ENCODE peak calls at places on chromosomes 16 and 17, in five cellular contexts. F, G, K, N and O are unnamed samples.
A peak's percentile ranks its signal among the peaks of the same experiment; 100 is the strongest.

GRCh38 chr16:51431517-51432241 is 280.6 kb upstream of the SALL1 start:
- DNase-seq in K (no peak), G (no peak), F (no peak), N (no peak), O (no peak)

GRCh38 chr16:57027067-57027466 is 37.7 kb downstream of the NLRC5 start:
- DNase-seq in N (no peak), F (no peak), G (no peak), K (no peak), O (no peak)

GRCh38 chr17:66850692-66851091 is 15.8 kb downstream of the CACNG5 start:
- DNase-seq in F (no peak), G (no peak), K (no peak), N (no peak), O (no peak)

GRCh38 chr17:3770471-3770870 is 30.5 kb downstream of the ITGAE start:
- DNase-seq in N (no peak), F (no peak), G (no peak), K (no peak), O (peak; percentile 96)

GRCh38 chr16:73483076-73483791 is 435.3 kb upstream of the ZFHX3 start:
- DNase-seq in F (no peak), G (no peak), N (no peak), K (no peak), O (no peak)

GRCh38 chr17:77786740-77787505 is 171.6 kb upstream of the TNRC6C start:
- DNase-seq in K (no peak), F (no peak), N (no peak), G (no peak), O (no peak)

GRCh38 chr16:82699262-82699661 is 72.5 kb downstream of the CDH13 start:
- DNase-seq in G (no peak), K (no peak), F (no peak), N (no peak), O (no peak)

GRCh38 chr16:28019218-28019617 is 44.3 kb downstream of the GSG1L start:
- DNase-seq in K (no peak), G (no peak), N (no peak), F (no peak), O (no peak)

GRCh38 chr16:2486645-2487516 is 12.0 kb downstream of the TBC1D24 start:
- DNase-seq in G (peak; percentile 78), K (peak; percentile 73), N (no peak), F (peak; percentile 71), O (no peak)

GRCh38 chr16:47392114-47392513 is 68.7 kb downstream of the ITFG1 start:
- DNase-seq in F (no peak), N (no peak), K (no peak), G (no peak), O (peak; percentile 72)

GRCh38 chr16:21072976-21073375 is 77.7 kb downstream of the DNAH3 start:
- DNase-seq in G (no peak), K (no peak), F (no peak), N (no peak), O (no peak)

GRCh38 chr16:57469917-57470470 is 7.5 kb downstream of the POLR2C start:
- DNase-seq in G (no peak), K (no peak), F (peak; percentile 49), N (no peak), O (no peak)

GRCh38 chr16:65771707-65772106 is 594.8 kb upstream of the CDH5 start:
- DNase-seq in N (no peak), F (no peak), G (no peak), K (no peak), O (no peak)

GRCh38 chr17:50719924-50720805 is 762 bp downstream of the LUC7L3 start:
- DNase-seq in K (no peak), N (no peak), F (no peak), G (no peak), O (no peak)

GRCh38 chr17:82648761-82649474 is 674 bp upstream of the WDR45B start:
- DNase-seq in K (peak; percentile 56), G (peak; percentile 89), N (peak; percentile 66), F (no peak), O (peak; percentile 18)

GRCh38 chr16:66493490-66494401 is 56.2 kb downstream of the TK2 start:
- DNase-seq in K (no peak), F (peak; percentile 45), G (no peak), N (no peak), O (no peak)

GRCh38 chr17:76593964-76594363 is 8.3 kb upstream of the ST6GALNAC2 start:
- DNase-seq in N (no peak), F (no peak), K (no peak), G (no peak), O (no peak)

GRCh38 chr17:57576744-57577143 is 168.4 kb downstream of the CCDC182 start:
- DNase-seq in K (no peak), F (no peak), N (no peak), G (no peak), O (no peak)

GRCh38 chr17:57580055-57580739 is 164.9 kb downstream of the CCDC182 start:
- DNase-seq in F (no peak), N (no peak), K (no peak), G (no peak), O (no peak)

GRCh38 chr17:57578608-57578990 is 166.5 kb downstream of the CCDC182 start:
- DNase-seq in N (no peak), G (no peak), F (no peak), K (no peak), O (no peak)

GRCh38 chr17:57579245-57579644 is 165.9 kb downstream of the CCDC182 start:
- DNase-seq in K (no peak), N (no peak), F (no peak), G (no peak), O (no peak)

GRCh38 chr17:57577751-57578607 is 167.1 kb downstream of the CCDC182 start:
- DNase-seq in K (peak; percentile 23), G (no peak), F (no peak), N (no peak), O (no peak)
- H3K4me3 ChIP-seq in K (no peak overlapping the region), G (peak overlapping the region; percentile 31), F (peak overlapping the region; percentile 37), N (no peak overlapping the region), O (no peak overlapping the region)

DNA sequence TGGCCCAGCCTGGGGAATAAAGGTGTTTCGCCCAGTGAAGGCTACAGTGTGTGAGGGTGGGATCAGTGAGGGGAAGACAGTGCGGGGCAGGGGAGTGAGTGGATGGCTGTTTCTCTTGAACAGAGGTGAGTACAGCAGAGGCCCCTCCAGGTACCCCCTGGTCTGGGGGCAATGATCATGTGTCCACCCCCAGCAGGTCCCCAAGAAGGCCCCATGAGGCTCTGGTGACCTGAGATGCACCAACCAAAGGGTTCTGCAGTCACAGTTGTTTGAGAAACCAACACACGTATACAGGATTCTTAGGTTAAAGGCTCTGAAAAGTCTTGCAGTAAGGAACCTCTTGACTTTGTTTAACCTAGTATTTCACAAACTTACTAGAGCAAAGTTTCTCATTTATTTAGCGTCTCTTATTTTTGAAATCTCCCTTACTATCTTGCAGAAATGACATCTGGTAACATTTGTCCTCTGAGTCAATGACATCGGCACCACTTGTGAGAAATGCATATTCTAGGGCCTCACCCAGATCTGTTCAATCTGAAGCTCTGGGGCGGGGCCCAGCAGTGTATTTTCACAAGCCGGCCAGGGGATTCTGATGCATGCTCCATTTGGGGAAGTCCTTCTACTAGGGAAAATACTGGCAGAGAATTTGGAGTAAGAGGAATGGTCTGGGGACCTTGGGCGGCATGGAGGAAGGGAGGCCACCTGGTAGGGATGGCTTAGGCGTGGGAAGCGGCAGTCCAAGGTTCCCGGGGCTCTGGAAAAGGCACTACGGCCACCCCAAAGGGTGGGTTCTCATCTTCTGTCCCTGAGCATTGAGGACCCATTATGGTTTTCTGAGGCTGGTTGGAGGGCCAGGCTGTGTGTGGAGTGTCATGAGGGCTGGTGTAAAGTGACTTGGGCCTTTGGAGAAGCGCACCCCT is 217.3 kb downstream of the NTN1 start:
- DNase-seq in N (no peak), G (peak; percentile 11), F (no peak), K (no peak), O (no peak)
- H3K4me3 ChIP-seq in N (no peak overlapping the region), G (no peak overlapping the region), F (peak overlapping the region; percentile 66), K (no peak overlapping the region), O (no peak overlapping the region)

GRCh38 chr16:78513838-78514237 is 414.4 kb downstream of the WWOX start:
- DNase-seq in K (no peak), F (no peak), N (no peak), G (no peak), O (no peak)
- H3K4me3 ChIP-seq in K (no peak overlapping the region), F (no peak overlapping the region), N (no peak overlapping the region), G (no peak overlapping the region), O (no peak overlapping the region)

GRCh38 chr16:29849505-29849904 is 13.5 kb downstream of the CDIPT start:
- DNase-seq in G (no peak), F (no peak), N (no peak), K (no peak), O (no peak)
- H3K4me3 ChIP-seq in G (no peak overlapping the region), F (no peak overlapping the region), N (no peak overlapping the region), K (no peak overlapping the region), O (no peak overlapping the region)

DNA sequence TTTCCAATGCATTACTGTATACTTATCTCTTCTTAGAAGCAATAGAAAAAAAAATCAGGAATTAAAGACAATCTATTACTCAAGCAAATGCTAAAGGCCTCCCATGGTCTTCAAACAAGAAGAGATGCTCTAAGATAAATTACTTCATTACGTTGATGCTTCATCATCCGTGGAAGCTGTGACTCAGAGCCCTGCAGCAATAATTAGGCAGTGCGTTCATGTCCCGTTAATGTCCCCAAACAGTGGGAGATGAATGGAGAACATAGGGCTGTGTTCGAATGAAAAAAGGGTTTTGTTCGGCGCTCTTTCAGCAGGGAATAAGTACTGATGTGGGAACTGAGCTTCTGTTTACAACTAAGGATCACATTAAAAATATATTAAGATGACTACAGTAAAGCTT is 15.9 kb upstream of the PDXDC1 start:
- DNase-seq in G (no peak), F (no peak), K (no peak), N (no peak), O (no peak)
- H3K4me3 ChIP-seq in G (no peak overlapping the region), F (no peak overlapping the region), K (no peak overlapping the region), N (no peak overlapping the region), O (no peak overlapping the region)

GRCh38 chr17:10737786-10738185 is 8.0 kb upstream of the TMEM220 start:
- DNase-seq in K (no peak), G (no peak), N (no peak), F (no peak), O (no peak)
- H3K4me3 ChIP-seq in K (no peak overlapping the region), G (no peak overlapping the region), N (no peak overlapping the region), F (no peak overlapping the region), O (no peak overlapping the region)

GRCh38 chr17:42002792-42003301 is 14.4 kb downstream of the DNAJC7 start:
- DNase-seq in N (no peak), K (no peak), F (no peak), G (no peak), O (no peak)
- H3K4me3 ChIP-seq in N (no peak overlapping the region), K (no peak overlapping the region), F (no peak overlapping the region), G (no peak overlapping the region), O (no peak overlapping the region)

GRCh38 chr17:62366191-62366590 is 14.2 kb upstream of the EFCAB3 start:
- DNase-seq in N (no peak), G (no peak), F (no peak), K (no peak), O (no peak)
- H3K4me3 ChIP-seq in N (no peak overlapping the region), G (no peak overlapping the region), F (no peak overlapping the region), K (no peak overlapping the region), O (no peak overlapping the region)

GRCh38 chr16:85749686-85750020 is 1.2 kb downstream of the C16orf74 start:
- DNase-seq in G (no peak), N (no peak), K (no peak), F (no peak), O (no peak)
- H3K4me3 ChIP-seq in G (no peak overlapping the region), N (no peak overlapping the region), K (no peak overlapping the region), F (peak overlapping the region; percentile 67), O (no peak overlapping the region)

GRCh38 chr17:17227608-17228520 is 9.1 kb downstream of the FLCN start:
- DNase-seq in K (no peak), G (peak; percentile 73), F (no peak), N (peak; percentile 57), O (no peak)
- H3K4me3 ChIP-seq in K (no peak overlapping the region), G (no peak overlapping the region), F (no peak overlapping the region), N (no peak overlapping the region), O (no peak overlapping the region)